ENCODE peak calls at places on chromosomes 11 and 22, in five cellular contexts. E, Z, B, Y and J are unnamed samples.
A peak's percentile ranks its signal among the peaks of the same experiment; 100 is the strongest.

GRCh38 chr11:68683086-68683951 is 1.0 kb upstream of the GAL start:
- DNase-seq in E (no peak), Z (no peak), Y (no peak), B (no peak), J (no peak)

GRCh38 chr11:71066311-71066710 is 186.1 kb downstream of the SHANK2 start:
- DNase-seq in B (no peak), Y (no peak), E (no peak), Z (no peak), J (no peak)

GRCh38 chr22:44329179-44329796 is 16.5 kb upstream of the SHISAL1 start:
- DNase-seq in E (no peak), Y (no peak), Z (no peak), B (peak; percentile 13), J (no peak)

GRCh38 chr22:27473533-27473932 is 328.0 kb downstream of the MN1 start:
- DNase-seq in Y (peak; percentile 25), E (no peak), B (no peak), Z (no peak), J (no peak)

GRCh38 chr11:16013242-16013641 is 343.1 kb downstream of the SOX6 start:
- DNase-seq in Z (no peak), B (no peak), E (no peak), Y (no peak), J (no peak)

GRCh38 chr11:78192911-78193341 is 4.2 kb downstream of the USP35 start:
- DNase-seq in Y (no peak), B (no peak), E (no peak), Z (peak; percentile 9), J (no peak)

GRCh38 chr11:99584822-99585221 is 564.1 kb downstream of the CNTN5 start:
- DNase-seq in B (peak; percentile 9), Z (no peak), E (no peak), Y (no peak), J (no peak)

GRCh38 chr22:28442264-28442950 is 237.2 kb downstream of the TTC28 start:
- DNase-seq in B (peak; percentile 84), Z (peak; percentile 59), Y (no peak), E (peak; percentile 37), J (peak; percentile 58)

GRCh38 chr11:117833401-117833891 is 8.9 kb upstream of the FXYD2 start:
- DNase-seq in Y (no peak), B (no peak), E (peak; percentile 91), Z (peak; percentile 73), J (peak; percentile 70)